ENCODE peak calls at places on chromosomes 1 and 21, in eight cellular contexts. R is SW480; W is GM10248; S is ovary; O is AG10803; K is sigmoid colon; Q is stimulated activated CD4-positive, alpha-beta T cell treated with anti-CD3 and anti-CD28 coated beads, TNF-alpha, amount 100 ng/mL, for 1 hour; B is fibroblast of the conjunctiva. V is an unnamed sample.

GRCh38 chr1:226598455-226598849 is 49.9 kb downstream of the STUM start:
- DNase-seq in R (no peak), W (no peak), S (no peak), O (no peak), K (peak), Q (no peak), B (no peak), V (no peak)

GRCh38 chr21:34834852-34835501 is 166.2 kb downstream of the CLIC6 start:
- DNase-seq in R (no peak), W (no peak), S (no peak), O (no peak), K (no peak), Q (no peak), B (no peak), V (no peak)

GRCh38 chr1:26677306-26678115 is 18.3 kb upstream of the ARID1A start:
- DNase-seq in R (peak), W (peak), S (peak), O (peak), K (peak), Q (peak), B (peak), V (peak)

GRCh38 chr1:14810631-14811325 is 212.3 kb downstream of the KAZN start:
- DNase-seq in R (no peak), W (no peak), S (no peak), O (peak), K (no peak), Q (no peak), B (no peak), V (no peak)

GRCh38 chr21:34813266-34813886 is 144.6 kb downstream of the CLIC6 start:
- DNase-seq in R (no peak), W (no peak), S (no peak), O (peak), K (no peak), Q (no peak), B (no peak), V (no peak)

GRCh38 chr1:159800177-159800935 is 1.8 kb upstream of the FCRL6 start:
- DNase-seq in R (no peak), W (no peak), S (no peak), O (no peak), K (no peak), Q (no peak), B (no peak), V (no peak)

GRCh38 chr21:43196789-43197188 is 28.0 kb downstream of the CRYAA start:
- DNase-seq in R (peak), W (no peak), S (no peak), O (no peak), K (peak), Q (no peak), B (no peak), V (no peak)

GRCh38 chr1:222813866-222814535 is 838 bp upstream of the DISP1 start:
- DNase-seq in R (no peak), W (no peak), S (no peak), O (no peak), K (no peak), Q (no peak), B (no peak), V (no peak)

GRCh38 chr1:85464497-85465098 is 361 bp downstream of the DDAH1 start:
- DNase-seq in R (peak), W (peak), S (peak), O (peak), K (peak), Q (no peak), B (peak), V (peak)